ENCODE peak calls at places on chromosomes 12 and 14, in eight cellular contexts. P, E, R, A, V, N, X and U are unnamed samples.

GRCh38 chr14:98198385-98198784 is 1073.6 kb downstream of the BCL11B start:
- ATAC-seq in P (no peak), E (no peak), R (no peak), A (no peak), V (peak), N (no peak), X (no peak), U (no peak)

GRCh38 chr12:112752298-112752697 is 39.2 kb upstream of the RPH3A start:
- ATAC-seq in P (no peak), E (no peak), R (no peak), A (no peak), V (no peak), N (no peak), X (no peak), U (no peak)

GRCh38 chr12:6092784-6093722 is 31.4 kb downstream of the VWF start:
- ATAC-seq in P (peak), E (no peak), R (peak), A (no peak), V (no peak), N (no peak), X (peak), U (peak)

GRCh38 chr14:90536511-90537191 is 139.8 kb downstream of the CALM1 start:
- ATAC-seq in P (no peak), E (no peak), R (no peak), A (no peak), V (no peak), N (no peak), X (no peak), U (no peak)

GRCh38 chr14:35343709-35344474 is 51.7 kb downstream of the PSMA6 start:
- ATAC-seq in P (no peak), E (no peak), R (no peak), A (no peak), V (no peak), N (no peak), X (no peak), U (no peak)

GRCh38 chr12:45303955-45304354 is 88.1 kb downstream of the ANO6 start:
- ATAC-seq in P (no peak), E (no peak), R (no peak), A (no peak), V (no peak), N (no peak), X (no peak), U (no peak)

GRCh38 chr12:118346895-118347294 is 25.8 kb downstream of the TAOK3 start:
- ATAC-seq in P (no peak), E (peak), R (no peak), A (no peak), V (peak), N (no peak), X (no peak), U (no peak)

GRCh38 chr12:27823038-27823437 is 43.0 kb upstream of the MANSC4 start:
- ATAC-seq in P (no peak), E (no peak), R (no peak), A (no peak), V (no peak), N (no peak), X (no peak), U (no peak)

GRCh38 chr14:49478784-49479183 is 107.4 kb downstream of the RPS29 start:
- ATAC-seq in P (no peak), E (no peak), R (no peak), A (peak), V (no peak), N (no peak), X (no peak), U (no peak)

GRCh38 chr14:68723808-68724268 is 69.0 kb downstream of the ZFP36L1 start:
- ATAC-seq in P (no peak), E (no peak), R (no peak), A (peak), V (no peak), N (no peak), X (no peak), U (no peak)

GRCh38 chr12:54740882-54741281 is 92.7 kb upstream of the DCD start:
- ATAC-seq in P (no peak), E (no peak), R (no peak), A (no peak), V (no peak), N (no peak), X (no peak), U (no peak)

GRCh38 chr14:75335588-75335987 is 57.0 kb downstream of the FOS start:
- ATAC-seq in P (no peak), E (no peak), R (no peak), A (no peak), V (peak), N (no peak), X (no peak), U (no peak)

GRCh38 chr14:75341639-75342038 is 63.0 kb downstream of the FOS start:
- ATAC-seq in P (no peak), E (no peak), R (no peak), A (no peak), V (no peak), N (no peak), X (peak), U (peak)

GRCh38 chr14:75340921-75341320 is 62.3 kb downstream of the FOS start:
- ATAC-seq in P (no peak), E (no peak), R (no peak), A (no peak), V (no peak), N (no peak), X (peak), U (peak)

GRCh38 chr14:75342762-75343599 is 64.4 kb downstream of the FOS start:
- ATAC-seq in P (no peak), E (no peak), R (no peak), A (no peak), V (peak), N (no peak), X (no peak), U (no peak)

DNA sequence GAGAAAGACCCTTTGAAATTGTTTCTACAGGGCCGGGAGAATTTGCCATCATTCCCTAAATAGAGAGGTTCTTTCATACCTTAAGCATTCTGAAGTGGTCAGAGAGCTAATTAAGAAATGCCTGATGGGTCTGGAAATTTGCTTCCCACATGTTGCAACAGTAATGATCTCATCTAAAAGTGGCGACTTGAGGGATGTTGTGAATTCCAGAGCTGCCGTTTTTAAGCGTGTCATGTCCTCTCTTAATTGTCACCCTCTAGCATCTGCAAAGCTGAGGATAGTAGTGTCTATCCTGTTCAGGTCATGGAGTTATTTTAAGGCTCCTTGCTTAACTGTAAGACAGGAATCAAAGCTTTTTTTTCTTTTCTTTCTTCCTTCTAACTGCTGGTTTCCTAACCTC is 60.4 kb downstream of the FOS start:
- ATAC-seq in P (no peak), E (no peak), R (no peak), A (no peak), V (no peak), N (no peak), X (peak), U (peak)
- TF ChIP-seq POLR2AphosphoS5 in P (no peak), E (no peak), R (no peak), A (no peak), V (no peak), N (no peak), X (no peak), U (peak)

GRCh38 chr14:95064256-95064655 is 93.1 kb downstream of the DICER1 start:
- ATAC-seq in P (no peak), E (no peak), R (no peak), A (no peak), V (no peak), N (no peak), X (no peak), U (no peak)
- H3K27ac ChIP-seq in P (no peak), E (no peak), R (no peak), A (no peak), V (no peak), N (no peak), X (no peak), U (no peak)

GRCh38 chr12:125259525-125259924 is 194.3 kb downstream of the AACS start:
- ATAC-seq in P (no peak), E (no peak), R (no peak), A (no peak), V (no peak), N (no peak), X (no peak), U (no peak)
- TF ChIP-seq POLR2AphosphoS5 in P (no peak), E (no peak), R (no peak), A (no peak), V (no peak), N (no peak), X (no peak), U (no peak)

DNA sequence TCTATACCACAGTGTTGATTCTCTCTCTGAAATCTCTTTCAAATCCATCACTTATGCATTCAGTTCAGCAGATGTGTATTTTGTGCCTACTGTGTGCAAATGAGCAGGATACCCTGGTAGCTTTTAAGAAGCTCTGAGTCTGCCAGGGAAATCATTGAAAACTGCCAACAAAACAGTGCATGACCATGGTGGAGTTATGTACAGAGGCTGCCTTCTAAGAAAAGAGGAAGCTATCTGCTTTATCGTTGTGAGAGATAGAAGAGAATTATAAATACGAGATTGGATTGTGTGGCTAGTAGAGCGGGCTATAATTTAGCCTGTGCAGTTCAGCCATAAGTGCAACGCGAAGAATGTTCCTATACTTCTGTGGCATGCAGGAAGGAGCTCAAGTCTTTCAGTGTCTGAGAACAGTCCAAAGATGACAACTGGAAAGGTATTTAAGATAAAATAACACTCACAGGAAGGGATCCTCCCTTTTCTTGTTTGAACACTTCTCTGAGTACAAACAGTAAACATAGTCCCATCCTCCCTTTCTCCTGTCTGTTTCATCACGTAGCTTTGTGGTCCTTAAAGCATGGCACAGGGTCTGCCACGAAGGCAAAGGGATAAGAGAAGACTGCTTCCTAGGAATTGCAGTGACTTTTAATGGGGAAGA is 4.4 kb downstream of the DIP2B start:
- ATAC-seq in P (no peak), E (no peak), R (no peak), A (peak), V (peak), N (no peak), X (no peak), U (no peak)
- H3K27ac ChIP-seq in P (no peak), E (no peak), R (no peak), A (peak), V (peak), N (peak), X (no peak), U (no peak)

GRCh38 chr12:121189887-121190155 is 20.1 kb upstream of the P2RX4 start:
- ATAC-seq in P (no peak), E (no peak), R (no peak), A (no peak), V (no peak), N (no peak), X (no peak), U (no peak)

GRCh38 chr12:121187501-121187900 is 22.4 kb upstream of the P2RX4 start:
- ATAC-seq in P (no peak), E (no peak), R (no peak), A (no peak), V (no peak), N (no peak), X (no peak), U (no peak)

GRCh38 chr12:121188227-121188626 is 21.7 kb upstream of the P2RX4 start:
- ATAC-seq in P (no peak), E (no peak), R (no peak), A (no peak), V (no peak), N (no peak), X (no peak), U (no peak)

GRCh38 chr12:121189061-121189886 is 20.7 kb upstream of the P2RX4 start:
- ATAC-seq in P (no peak), E (peak), R (no peak), A (peak), V (no peak), N (peak), X (no peak), U (no peak)

GRCh38 chr12:121190523-121191031 is 19.4 kb upstream of the P2RX4 start:
- ATAC-seq in P (no peak), E (no peak), R (no peak), A (no peak), V (peak), N (no peak), X (peak), U (peak)
- TF ChIP-seq POLR2AphosphoS5 in P (no peak), E (no peak), R (no peak), A (no peak), V (no peak), N (no peak), X (no peak), U (no peak)

GRCh38 chr14:22536853-22537338 is 52.1 kb downstream of the DAD1 start:
- ATAC-seq in P (peak), E (peak), R (peak), A (no peak), V (peak), N (no peak), X (peak), U (peak)
- H3K27ac ChIP-seq in P (no peak), E (peak), R (peak), A (no peak), V (peak), N (no peak), X (peak), U (peak)

GRCh38 chr12:65936529-65936911 is 112.2 kb downstream of the HMGA2 start:
- ATAC-seq in P (peak), E (no peak), R (peak), A (no peak), V (no peak), N (no peak), X (no peak), U (no peak)

GRCh38 chr12:65934480-65935115 is 110.3 kb downstream of the HMGA2 start:
- ATAC-seq in P (no peak), E (no peak), R (no peak), A (no peak), V (no peak), N (peak), X (no peak), U (no peak)

GRCh38 chr12:65937806-65938205 is 113.5 kb downstream of the HMGA2 start:
- ATAC-seq in P (no peak), E (no peak), R (no peak), A (no peak), V (no peak), N (no peak), X (no peak), U (no peak)

GRCh38 chr12:65937181-65937641 is 112.9 kb downstream of the HMGA2 start:
- ATAC-seq in P (no peak), E (no peak), R (peak), A (peak), V (no peak), N (no peak), X (no peak), U (no peak)

GRCh38 chr12:65935906-65936528 is 111.7 kb downstream of the HMGA2 start:
- ATAC-seq in P (peak), E (no peak), R (no peak), A (no peak), V (no peak), N (no peak), X (no peak), U (no peak)
- TF ChIP-seq POLR2AphosphoS5 in P (no peak), E (no peak), R (no peak), A (no peak), V (no peak), N (no peak), X (no peak), U (no peak)

GRCh38 chr14:105469456-105470162 is 5.0 kb upstream of the CRIP2 start:
- ATAC-seq in P (no peak), E (no peak), R (no peak), A (no peak), V (no peak), N (no peak), X (no peak), U (no peak)

GRCh38 chr14:105466491-105467248 is 8.0 kb upstream of the CRIP2 start:
- ATAC-seq in P (no peak), E (no peak), R (no peak), A (no peak), V (no peak), N (no peak), X (no peak), U (no peak)

GRCh38 chr14:105467249-105467941 is 7.2 kb upstream of the CRIP2 start:
- ATAC-seq in P (no peak), E (no peak), R (no peak), A (no peak), V (no peak), N (no peak), X (no peak), U (no peak)

GRCh38 chr14:105468621-105469241 is 5.9 kb upstream of the CRIP2 start:
- ATAC-seq in P (peak), E (no peak), R (no peak), A (no peak), V (no peak), N (no peak), X (no peak), U (peak)

GRCh38 chr14:105467942-105468471 is 6.6 kb upstream of the CRIP2 start:
- ATAC-seq in P (no peak), E (no peak), R (no peak), A (no peak), V (no peak), N (no peak), X (no peak), U (no peak)
- H3K27ac ChIP-seq in P (no peak), E (no peak), R (no peak), A (no peak), V (no peak), N (no peak), X (no peak), U (peak)